ENCODE peak calls at places on chromosomes 11 and 22, in four cellular contexts. P is GM12878, X is K562, R is HepG2. V is an unnamed sample.

GRCh38 chr11:34656062-34656720 is 35.3 kb downstream of the EHF start:
- DNase-seq in P (no peak), X (no peak), R (peak; percentile 96), V (no peak)

GRCh38 chr11:57353461-57354251 is 15.5 kb downstream of the P2RX3 start:
- DNase-seq in P (no peak), X (no peak), R (no peak), V (no peak)

GRCh38 chr22:43853328-43853931 is 8.9 kb downstream of the SULT4A1 start:
- DNase-seq in P (no peak), X (no peak), R (no peak), V (no peak)

GRCh38 chr11:67022961-67023956 is at the start of gene SYT12:
- DNase-seq in P (no peak), X (no peak), R (no peak), V (peak; percentile 47)

GRCh38 chr22:39556970-39557811 is 13.4 kb upstream of the CACNA1I start:
- DNase-seq in P (no peak), X (peak; percentile 61), R (no peak), V (peak; percentile 66)

GRCh38 chr11:124743050-124743449 is 3.3 kb downstream of the NRGN start:
- DNase-seq in P (no peak), X (no peak), R (no peak), V (no peak)

GRCh38 chr22:29842740-29843139 is 4.7 kb upstream of the ASCC2 start:
- DNase-seq in P (no peak), X (no peak), R (peak; percentile 41), V (no peak)

GRCh38 chr11:33779849-33780528 is 5.7 kb upstream of the FBXO3 start:
- DNase-seq in P (no peak), X (no peak), R (peak; percentile 11), V (no peak)

GRCh38 chr22:30830907-30831306 is 136.2 kb downstream of the OSBP2 start:
- DNase-seq in P (no peak), X (no peak), R (no peak), V (peak; percentile 4)

GRCh38 chr11:5930614-5931013 is 11.4 kb upstream of the OR56A3 start:
- DNase-seq in P (no peak), X (no peak), R (no peak), V (no peak)

GRCh38 chr11:5933116-5933515 is 8.9 kb upstream of the OR56A3 start:
- DNase-seq in P (no peak), X (no peak), R (no peak), V (no peak)

GRCh38 chr11:5929984-5930383 is 12.1 kb upstream of the OR56A3 start:
- DNase-seq in P (no peak), X (no peak), R (no peak), V (no peak)

GRCh38 chr11:5931061-5931460 is 11.0 kb upstream of the OR56A3 start:
- DNase-seq in P (no peak), X (no peak), R (no peak), V (no peak)

DNA sequence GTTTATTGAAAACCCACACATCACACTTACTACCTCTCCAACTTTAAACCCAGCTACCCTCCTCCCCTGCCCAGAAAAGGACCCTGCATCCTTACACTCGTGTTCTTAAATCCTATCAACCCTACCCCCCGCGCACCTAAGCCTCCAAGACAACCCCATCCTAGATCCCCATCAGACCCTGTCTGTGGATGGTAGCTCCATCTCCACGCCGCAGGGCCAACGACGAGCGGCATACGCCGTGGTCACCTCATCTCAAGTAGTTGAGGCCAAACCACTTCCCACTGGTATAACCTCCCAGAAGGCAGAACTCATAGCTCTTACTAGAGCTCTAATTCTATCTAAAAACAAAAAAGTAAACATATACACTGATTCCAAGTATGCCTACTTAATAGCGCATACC is 9.4 kb upstream of the OR56A3 start:
- DNase-seq in P (no peak), X (no peak), R (no peak), V (no peak)
- TF ChIP-seq FOXM1 in P (no peak), X (no peak), R (no peak), V (no peak)

GRCh38 chr11:46389450-46390330 is 1.9 kb downstream of the CHRM4 start:
- DNase-seq in P (no peak), X (peak; percentile 81), R (peak; percentile 61), V (peak; percentile 83)
- TF ChIP-seq SP1 in P (no peak), X (no peak), R (no peak), V (no peak)

GRCh38 chr11:12043221-12043620 is 34.8 kb upstream of the DKK3 start:
- DNase-seq in P (no peak), X (no peak), R (no peak), V (no peak)

GRCh38 chr11:12045914-12046635 is 37.6 kb upstream of the DKK3 start:
- DNase-seq in P (no peak), X (no peak), R (no peak), V (no peak)

GRCh38 chr11:12043959-12044772 is 35.7 kb upstream of the DKK3 start:
- DNase-seq in P (no peak), X (peak; percentile 77), R (peak; percentile 87), V (peak; percentile 78)

GRCh38 chr11:12044799-12045198 is 36.4 kb upstream of the DKK3 start:
- DNase-seq in P (no peak), X (no peak), R (no peak), V (no peak)

DNA sequence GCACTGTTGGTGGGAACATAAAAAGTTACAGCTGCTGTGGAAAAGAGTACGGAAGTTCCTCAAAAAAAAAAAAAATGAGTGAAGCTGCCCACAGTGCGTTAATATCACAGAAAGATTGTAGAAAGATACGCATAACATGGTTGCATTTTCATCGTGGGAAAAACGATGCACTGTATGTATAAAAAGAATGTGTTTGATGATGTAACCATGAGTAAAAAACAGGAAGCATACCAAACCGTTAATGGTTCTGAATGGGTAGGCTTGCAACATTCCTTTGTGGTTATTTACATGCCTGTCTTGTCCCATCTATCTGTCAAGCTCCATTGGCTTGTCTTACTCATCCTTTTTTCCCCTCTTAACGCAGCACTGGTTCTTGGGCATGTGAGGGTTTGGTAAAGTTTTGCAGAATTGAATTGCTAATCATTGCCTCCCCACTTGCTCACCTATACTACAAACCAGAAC is 33.8 kb upstream of the DKK3 start:
- DNase-seq in P (no peak), X (no peak), R (peak; percentile 54), V (no peak)
- TF ChIP-seq BHLHE40 in P (no peak), X (no peak), R (no peak), V (no peak)

GRCh38 chr11:75268626-75269366 is 28.2 kb downstream of the TPBGL start:
- DNase-seq in P (no peak), X (no peak), R (no peak), V (no peak)
- TF ChIP-seq FOXM1 in P (no peak), X (no peak), R (no peak), V (no peak)

DNA sequence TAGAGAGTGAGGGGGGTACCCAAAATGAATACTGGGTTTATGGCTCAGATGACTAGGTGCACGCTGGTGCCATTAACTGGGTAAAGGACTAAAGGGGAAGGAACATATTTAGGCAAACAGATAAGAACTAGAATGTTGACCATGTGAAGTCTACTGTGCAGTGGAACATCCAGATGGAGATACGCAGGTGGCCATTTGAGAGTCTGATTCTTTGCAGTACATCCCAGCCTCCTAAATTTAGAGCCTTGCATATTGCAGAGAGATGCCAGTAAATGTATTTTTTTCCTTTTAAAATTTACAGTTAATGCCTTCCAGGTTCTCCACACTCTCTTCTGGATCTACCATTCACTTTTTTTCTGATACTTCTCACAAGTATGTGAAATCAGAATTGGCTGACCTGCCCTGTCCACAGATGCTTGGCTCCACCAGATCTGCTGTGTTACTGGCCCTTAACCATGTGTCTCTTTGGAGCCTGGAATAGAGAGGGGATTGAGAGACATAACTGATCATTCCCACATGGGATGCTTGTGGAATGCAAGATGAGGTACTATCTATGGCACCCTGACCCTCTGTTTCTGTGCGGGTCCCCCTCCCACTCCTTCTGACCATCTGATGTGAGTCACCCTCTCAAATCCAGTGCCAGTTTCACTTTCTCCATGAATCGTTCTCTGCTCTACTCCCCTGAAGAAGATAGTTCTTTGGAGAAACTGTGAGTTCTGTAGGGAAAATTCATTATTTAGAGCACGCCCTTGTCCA is 77.0 kb upstream of the NCAM1 start:
- DNase-seq in P (no peak), X (no peak), R (no peak), V (no peak)
- TF ChIP-seq SP1 in P (no peak), X (no peak), R (no peak), V (no peak)

DNA sequence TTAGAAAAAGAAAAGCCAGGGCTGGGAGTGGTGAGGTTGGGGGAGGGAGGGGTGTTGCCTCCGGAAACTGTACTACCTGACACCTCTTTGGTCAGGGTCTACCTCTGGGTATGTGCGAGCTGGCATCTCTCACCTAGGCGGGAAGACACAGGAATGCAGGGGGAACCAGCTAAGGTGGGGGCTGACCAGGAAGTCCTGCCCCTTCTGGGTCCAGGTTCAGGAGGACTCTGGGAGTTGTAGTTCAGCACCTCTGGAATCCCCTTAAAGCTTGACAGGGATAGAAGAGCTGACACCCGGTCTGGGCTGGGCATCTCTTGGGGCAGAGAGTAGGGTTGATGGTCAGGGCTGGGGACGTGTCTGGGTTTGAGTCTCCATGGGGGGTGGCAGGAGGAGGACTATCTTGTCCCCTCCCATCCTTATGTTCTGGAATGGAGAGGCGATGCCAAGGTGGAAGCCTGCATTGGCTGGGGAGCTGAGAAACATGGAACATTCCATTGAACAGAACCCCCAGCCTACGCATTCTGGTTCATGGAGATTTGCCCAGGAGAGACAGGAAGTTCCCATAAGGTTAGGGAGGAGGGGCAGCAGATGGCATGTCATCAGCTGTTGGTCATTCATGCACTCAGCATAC is 2.1 kb upstream of the KIAA1671 start:
- DNase-seq in P (no peak), X (no peak), R (peak; percentile 20), V (peak; percentile 56)
- TF ChIP-seq BHLHE40 in P (no peak), X (no peak), R (no peak), V (no peak)

GRCh38 chr11:14566331-14567063 is 46.3 kb upstream of the PSMA1 start:
- DNase-seq in P (no peak), X (no peak), R (peak; percentile 80), V (no peak)

GRCh38 chr11:14567064-14567651 is 47.0 kb upstream of the PSMA1 start:
- DNase-seq in P (no peak), X (no peak), R (no peak), V (no peak)

GRCh38 chr11:14565845-14566244 is 45.7 kb upstream of the PSMA1 start:
- DNase-seq in P (no peak), X (no peak), R (no peak), V (no peak)
- TF ChIP-seq FOXM1 in P (no peak), X (no peak), R (no peak), V (no peak)